ENCODE peak calls at places on chromosomes 16 and 17, in four cellular contexts. H is activated T-helper 1 cell treated with anti-CD3 and anti-CD28 coated beads, Interleukin-2, amount 50 U/mL, for 16 hours; N is CD4-positive, alpha-beta T cell; Z is T-helper 1 cell. W is an unnamed sample.

GRCh38 chr17:17547210-17547764 is 44.2 kb downstream of the PEMT start:
- DNase-seq in H (no peak), N (no peak), Z (no peak), W (no peak)

GRCh38 chr17:49456172-49456965 is 38.7 kb upstream of the NGFR start:
- DNase-seq in H (no peak), N (no peak), Z (no peak), W (no peak)

GRCh38 chr16:58678269-58678668 is 6.3 kb downstream of the SLC38A7 start:
- DNase-seq in H (no peak), N (no peak), Z (no peak), W (no peak)

GRCh38 chr16:82232806-82233205 is 62.8 kb upstream of the MPHOSPH6 start:
- DNase-seq in H (no peak), N (no peak), Z (no peak), W (no peak)

GRCh38 chr17:8679136-8679535 is 48.6 kb upstream of the MYH10 start:
- DNase-seq in H (no peak), N (no peak), Z (no peak), W (no peak)

GRCh38 chr16:30457743-30458560 is 12.3 kb upstream of the SEPHS2 start:
- DNase-seq in H (no peak), N (no peak), Z (no peak), W (no peak)

GRCh38 chr17:3904486-3904885 is 11.6 kb upstream of the CAMKK1 start:
- DNase-seq in H (no peak), N (no peak), Z (no peak), W (no peak)

GRCh38 chr16:20859699-20860098 is 40.5 kb downstream of the DCUN1D3 start:
- DNase-seq in H (no peak), N (no peak), Z (no peak), W (no peak)

GRCh38 chr16:20868890-20869289 is 31.3 kb downstream of the DCUN1D3 start:
- DNase-seq in H (no peak), N (no peak), Z (no peak), W (no peak)

GRCh38 chr17:81434079-81434478 is 38.8 kb downstream of the BAHCC1 start:
- DNase-seq in H (no peak), N (no peak), Z (no peak), W (no peak)

GRCh38 chr16:74480150-74481029 is 59.1 kb upstream of the CLEC18B start:
- DNase-seq in H (no peak), N (no peak), Z (no peak), W (no peak)

GRCh38 chr17:2068101-2068518 is 13.2 kb downstream of the HIC1 start:
- DNase-seq in H (no peak), N (no peak), Z (no peak), W (no peak)

GRCh38 chr17:53640808-53641207 is 181.9 kb upstream of the KIF2B start:
- DNase-seq in H (no peak), N (no peak), Z (no peak), W (no peak)

GRCh38 chr16:85317704-85318103 is 205.4 kb upstream of the CIBAR2 start:
- DNase-seq in H (no peak), N (no peak), Z (no peak), W (no peak)

GRCh38 chr17:47119746-47120520 is 69.2 kb downstream of the CDC27 start:
- DNase-seq in H (no peak), N (no peak), Z (no peak), W (no peak)

GRCh38 chr16:4499196-4499555 is 23.0 kb downstream of the HMOX2 start:
- DNase-seq in H (no peak), N (no peak), Z (no peak), W (no peak)

GRCh38 chr17:66540131-66540781 is 237.8 kb downstream of the PRKCA start:
- DNase-seq in H (no peak), N (no peak), Z (no peak), W (no peak)

GRCh38 chr16:87374313-87374712 is 9.3 kb downstream of the FBXO31 start:
- DNase-seq in H (no peak), N (no peak), Z (no peak), W (no peak)

GRCh38 chr17:57319806-57320205 is 63.5 kb downstream of the MSI2 start:
- DNase-seq in H (no peak), N (no peak), Z (no peak), W (no peak)

GRCh38 chr16:65124596-65124995 is 2.7 kb upstream of the CDH11 start:
- DNase-seq in H (no peak), N (no peak), Z (no peak), W (no peak)

GRCh38 chr17:28898261-28898955 is 875 bp upstream of the FLOT2 start:
- DNase-seq in H (no peak), N (no peak), Z (no peak), W (no peak)

GRCh38 chr16:80985611-80986010 is 21.1 kb downstream of the CMC2 start:
- DNase-seq in H (no peak), N (no peak), Z (no peak), W (no peak)

GRCh38 chr17:27343972-27344607 is 50.2 kb downstream of the WSB1 start:
- DNase-seq in H (no peak), N (no peak), Z (no peak), W (no peak)

GRCh38 chr17:47742319-47743181 is 9.5 kb downstream of the TBX21 start:
- DNase-seq in H (no peak), N (no peak), Z (peak), W (peak)

GRCh38 chr17:70891301-70891700 is 722.0 kb downstream of the KCNJ2 start:
- DNase-seq in H (no peak), N (no peak), Z (no peak), W (no peak)

GRCh38 chr17:83175551-83176271 is 96.3 kb downstream of the METRNL start:
- DNase-seq in H (no peak), N (no peak), Z (no peak), W (no peak)

GRCh38 chr17:708132-708531 is 6.5 kb downstream of the VPS53 start:
- DNase-seq in H (no peak), N (no peak), Z (no peak), W (no peak)

GRCh38 chr17:1905190-1905919 is 75.5 kb downstream of the RPA1 start:
- DNase-seq in H (no peak), N (no peak), Z (no peak), W (no peak)

GRCh38 chr17:67491009-67491677 is 114.1 kb downstream of the PITPNC1 start:
- DNase-seq in H (no peak), N (no peak), Z (no peak), W (peak)

GRCh38 chr17:32350662-32351418 is 883 bp downstream of the ZNF207 start:
- DNase-seq in H (peak), N (no peak), Z (peak), W (peak)

GRCh38 chr17:79907855-79908254 is 68.6 kb upstream of the CBX4 start:
- DNase-seq in H (no peak), N (no peak), Z (no peak), W (no peak)

GRCh38 chr16:27558434-27558833 is 8.5 kb downstream of the KATNIP start:
- DNase-seq in H (no peak), N (no peak), Z (no peak), W (no peak)

GRCh38 chr16:23088018-23088417 is 61.2 kb downstream of the USP31 start:
- DNase-seq in H (no peak), N (no peak), Z (no peak), W (no peak)

GRCh38 chr17:77906377-77906871 is 52.1 kb upstream of the TNRC6C start:
- DNase-seq in H (no peak), N (no peak), Z (no peak), W (no peak)

GRCh38 chr17:28320215-28321061 is 1.4 kb downstream of the TMEM97 start:
- DNase-seq in H (no peak), N (no peak), Z (no peak), W (no peak)

W was measured in immature natural killer cell.